ENCODE peak calls at places on chromosomes 13 and 19, in five cellular contexts. One of them, this sample, is unnamed.

GRCh38 chr13:100063906-100064305 is 25.0 kb upstream of the PCCA start:
- DNase-seq in H9: no peak
- DNase-seq in IMR-90: no peak
- DNase-seq in H1: no peak
- DNase-seq in mesenchymal stem cell: no peak
- DNase-seq in this sample: peak; percentile 24

GRCh38 chr19:16435238-16435911 is 36.4 kb downstream of the EPS15L1 start:
- DNase-seq in H9: no peak
- DNase-seq in IMR-90: peak; percentile 98
- DNase-seq in H1: no peak
- DNase-seq in mesenchymal stem cell: peak; percentile 99
- DNase-seq in this sample: no peak

GRCh38 chr19:11539495-11540365 is 1.1 kb downstream of the CNN1 start:
- DNase-seq in H9: no peak
- DNase-seq in IMR-90: peak; percentile 22
- DNase-seq in H1: peak; percentile 63
- DNase-seq in mesenchymal stem cell: peak; percentile 54
- DNase-seq in this sample: no peak

GRCh38 chr19:18044825-18045304 is 36.9 kb downstream of the ARRDC2 start:
- DNase-seq in H9: peak; percentile 56
- DNase-seq in IMR-90: peak; percentile 76
- DNase-seq in H1: peak; percentile 59
- DNase-seq in mesenchymal stem cell: peak; percentile 92
- DNase-seq in this sample: no peak

GRCh38 chr19:853014-853553 is 981 bp downstream of the ELANE start:
- DNase-seq in H9: no peak
- DNase-seq in IMR-90: no peak
- DNase-seq in H1: no peak
- DNase-seq in mesenchymal stem cell: no peak
- DNase-seq in this sample: no peak

GRCh38 chr13:25085125-25085742 is 10.7 kb upstream of the PABPC3 start:
- DNase-seq in H9: peak; percentile 54
- DNase-seq in IMR-90: peak; percentile 26
- DNase-seq in H1: no peak
- DNase-seq in mesenchymal stem cell: peak; percentile 29
- DNase-seq in this sample: peak; percentile 17

GRCh38 chr13:98517576-98518310 is 59.2 kb downstream of the STK24 start:
- DNase-seq in H9: no peak
- DNase-seq in IMR-90: no peak
- DNase-seq in H1: no peak
- DNase-seq in mesenchymal stem cell: no peak
- DNase-seq in this sample: no peak

GRCh38 chr19:46731007-46731501 is 14.1 kb upstream of the PRKD2 start:
- DNase-seq in H9: no peak
- DNase-seq in IMR-90: peak; percentile 94
- DNase-seq in H1: no peak
- DNase-seq in mesenchymal stem cell: peak; percentile 92
- DNase-seq in this sample: no peak

GRCh38 chr13:100797921-100798320 is 123.3 kb upstream of the TMTC4 start:
- DNase-seq in H9: no peak
- DNase-seq in IMR-90: no peak
- DNase-seq in H1: no peak
- DNase-seq in mesenchymal stem cell: no peak
- DNase-seq in this sample: no peak

GRCh38 chr19:18869231-18869575 is 26.8 kb downstream of the CERS1 start:
- DNase-seq in H9: no peak
- DNase-seq in IMR-90: no peak
- DNase-seq in H1: peak; percentile 65
- DNase-seq in mesenchymal stem cell: no peak
- DNase-seq in this sample: no peak

GRCh38 chr19:28377077-28377476 is 835.9 kb downstream of the UQCRFS1 start:
- DNase-seq in H9: no peak
- DNase-seq in IMR-90: no peak
- DNase-seq in H1: no peak
- DNase-seq in mesenchymal stem cell: no peak
- DNase-seq in this sample: no peak

GRCh38 chr13:62431852-62432251 is 1016.2 kb upstream of the PCDH20 start:
- DNase-seq in H9: no peak
- DNase-seq in IMR-90: no peak
- DNase-seq in H1: no peak
- DNase-seq in mesenchymal stem cell: no peak
- DNase-seq in this sample: no peak

GRCh38 chr13:27516103-27516502 is 65.7 kb upstream of the MTIF3 start:
- DNase-seq in H9: no peak
- DNase-seq in IMR-90: no peak
- DNase-seq in H1: no peak
- DNase-seq in mesenchymal stem cell: no peak
- DNase-seq in this sample: no peak

GRCh38 chr19:14514215-14514871 is 3.9 kb downstream of the DNAJB1 start:
- DNase-seq in H9: no peak
- DNase-seq in IMR-90: no peak
- DNase-seq in H1: no peak
- DNase-seq in mesenchymal stem cell: no peak
- DNase-seq in this sample: no peak

GRCh38 chr13:33927315-33927714 is 109.4 kb downstream of the RFC3 start:
- DNase-seq in H9: no peak
- DNase-seq in IMR-90: peak; percentile 64
- DNase-seq in H1: no peak
- DNase-seq in mesenchymal stem cell: peak; percentile 78
- DNase-seq in this sample: no peak

GRCh38 chr19:40609561-40610395 is 8.6 kb downstream of the LTBP4 start:
- DNase-seq in H9: peak; percentile 95
- DNase-seq in IMR-90: no peak
- DNase-seq in H1: peak; percentile 99
- DNase-seq in mesenchymal stem cell: peak; percentile 76
- DNase-seq in this sample: peak; percentile 80

GRCh38 chr13:26561636-26562537 is 4.4 kb downstream of the WASF3 start:
- DNase-seq in H9: no peak
- DNase-seq in IMR-90: peak; percentile 84
- DNase-seq in H1: no peak
- DNase-seq in mesenchymal stem cell: peak; percentile 71
- DNase-seq in this sample: peak; percentile 41

GRCh38 chr13:111302045-111302722 is 18.3 kb upstream of the TEX29 start:
- DNase-seq in H9: no peak
- DNase-seq in IMR-90: no peak
- DNase-seq in H1: no peak
- DNase-seq in mesenchymal stem cell: no peak
- DNase-seq in this sample: no peak

GRCh38 chr19:51421229-51422052 is 4.0 kb upstream of the SIGLEC10 start:
- DNase-seq in H9: peak; percentile 38
- DNase-seq in IMR-90: no peak
- DNase-seq in H1: no peak
- DNase-seq in mesenchymal stem cell: no peak
- DNase-seq in this sample: no peak

GRCh38 chr19:3369337-3370213 is 3.2 kb downstream of the NFIC start:
- DNase-seq in H9: peak; percentile 36
- DNase-seq in IMR-90: peak; percentile 63
- DNase-seq in H1: no peak
- DNase-seq in mesenchymal stem cell: peak; percentile 85
- DNase-seq in this sample: no peak

GRCh38 chr13:99812611-99813010 is 159.0 kb downstream of the ZIC5 start:
- DNase-seq in H9: no peak
- DNase-seq in IMR-90: peak; percentile 19
- DNase-seq in H1: no peak
- DNase-seq in mesenchymal stem cell: peak; percentile 9
- DNase-seq in this sample: no peak

GRCh38 chr19:15264061-15264932 is 32.0 kb upstream of the EPHX3 start:
- DNase-seq in H9: peak; percentile 79
- DNase-seq in IMR-90: peak; percentile 65
- DNase-seq in H1: peak; percentile 93
- DNase-seq in mesenchymal stem cell: peak; percentile 73
- DNase-seq in this sample: peak; percentile 68

GRCh38 chr13:79647518-79647917 is 166.6 kb downstream of the NDFIP2 start:
- DNase-seq in H9: no peak
- DNase-seq in IMR-90: no peak
- DNase-seq in H1: no peak
- DNase-seq in mesenchymal stem cell: no peak
- DNase-seq in this sample: no peak

GRCh38 chr13:96216543-96216942 is 126.6 kb downstream of the HS6ST3 start:
- DNase-seq in H9: peak; percentile 36
- DNase-seq in IMR-90: no peak
- DNase-seq in H1: no peak
- DNase-seq in mesenchymal stem cell: no peak
- DNase-seq in this sample: no peak

GRCh38 chr13:113739527-113740285 is 19.3 kb upstream of the TMEM255B start:
- DNase-seq in H9: no peak
- DNase-seq in IMR-90: no peak
- DNase-seq in H1: no peak
- DNase-seq in mesenchymal stem cell: no peak
- DNase-seq in this sample: no peak

GRCh38 chr13:76904507-76904906 is 18.3 kb upstream of the KCTD12 start:
- DNase-seq in H9: no peak
- DNase-seq in IMR-90: no peak
- DNase-seq in H1: no peak
- DNase-seq in mesenchymal stem cell: no peak
- DNase-seq in this sample: no peak

GRCh38 chr13:24694907-24695306 is 14.7 kb downstream of the ATP12A start:
- DNase-seq in H9: no peak
- DNase-seq in IMR-90: no peak
- DNase-seq in H1: no peak
- DNase-seq in mesenchymal stem cell: no peak
- DNase-seq in this sample: no peak

GRCh38 chr13:36526897-36527296 is 94.6 kb downstream of the CCNA1 start:
- DNase-seq in H9: no peak
- DNase-seq in IMR-90: no peak
- DNase-seq in H1: no peak
- DNase-seq in mesenchymal stem cell: no peak
- DNase-seq in this sample: no peak

GRCh38 chr13:74027161-74027779 is 106.9 kb downstream of the KLF12 start:
- DNase-seq in H9: no peak
- DNase-seq in IMR-90: no peak
- DNase-seq in H1: no peak
- DNase-seq in mesenchymal stem cell: no peak
- DNase-seq in this sample: no peak

GRCh38 chr13:74024856-74025255 is 109.3 kb downstream of the KLF12 start:
- DNase-seq in H9: no peak
- DNase-seq in IMR-90: no peak
- DNase-seq in H1: no peak
- DNase-seq in mesenchymal stem cell: no peak
- DNase-seq in this sample: no peak

GRCh38 chr13:74025369-74025768 is 108.8 kb downstream of the KLF12 start:
- DNase-seq in H9: no peak
- DNase-seq in IMR-90: no peak
- DNase-seq in H1: no peak
- DNase-seq in mesenchymal stem cell: no peak
- DNase-seq in this sample: no peak

GRCh38 chr13:74024314-74024713 is 109.9 kb downstream of the KLF12 start:
- DNase-seq in H9: no peak
- DNase-seq in IMR-90: no peak
- DNase-seq in H1: no peak
- DNase-seq in mesenchymal stem cell: no peak
- DNase-seq in this sample: no peak

GRCh38 chr13:74026753-74027152 is 107.5 kb downstream of the KLF12 start:
- DNase-seq in H9: peak; percentile 81
- DNase-seq in IMR-90: peak; percentile 37
- DNase-seq in H1: peak; percentile 55
- DNase-seq in mesenchymal stem cell: peak; percentile 46
- DNase-seq in this sample: no peak
- H2BK15ac ChIP-seq in H9: no peak overlapping the region
- H2BK15ac ChIP-seq in IMR-90: no peak overlapping the region
- H2BK15ac ChIP-seq in H1: no peak overlapping the region
- H2BK15ac ChIP-seq in mesenchymal stem cell: no peak overlapping the region
- H2BK15ac ChIP-seq in this sample: no peak overlapping the region

DNA sequence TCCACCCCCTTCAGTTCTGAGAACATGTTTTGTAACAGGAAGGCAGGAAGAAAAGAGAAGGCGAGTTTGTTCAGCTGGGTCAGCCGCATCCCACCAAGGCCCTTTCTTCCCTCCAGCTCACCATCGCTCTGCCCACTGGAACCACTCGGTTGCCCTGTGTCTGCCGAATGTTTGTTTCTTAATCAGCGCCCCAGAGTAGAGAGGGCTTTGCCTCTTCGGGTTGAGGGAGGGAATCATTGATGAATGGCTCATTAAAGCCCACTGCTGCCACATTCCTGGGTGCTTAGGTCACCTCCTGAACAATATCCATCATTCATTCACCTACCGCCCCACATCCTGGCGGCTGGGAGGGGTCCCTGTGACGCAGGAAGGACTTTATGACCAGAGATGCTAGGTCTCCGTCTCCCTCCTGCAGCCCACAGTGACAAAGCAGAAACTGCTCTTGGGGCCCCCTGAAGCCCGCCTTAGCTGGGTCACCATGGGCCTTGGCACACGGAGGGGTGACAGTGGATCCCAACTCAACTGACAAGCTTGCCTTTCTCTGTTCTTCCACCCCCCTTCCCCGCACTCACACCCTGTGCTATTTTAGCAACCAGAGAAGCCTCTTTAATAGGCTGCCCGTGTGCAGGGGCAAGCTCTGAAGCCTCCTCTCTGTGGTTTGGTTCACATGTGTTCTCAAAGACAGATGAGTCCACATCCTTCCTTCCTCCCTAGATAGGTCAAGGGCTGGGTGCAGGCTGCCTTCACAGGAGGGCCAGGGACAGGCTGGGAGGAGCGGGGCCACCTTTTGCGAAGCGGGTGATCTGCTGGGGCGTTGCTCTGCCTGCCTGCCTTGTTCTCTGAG is 46.2 kb downstream of the ACTN4 start:
- DNase-seq in H9: peak; percentile 78
- DNase-seq in IMR-90: peak; percentile 63
- DNase-seq in H1: no peak
- DNase-seq in mesenchymal stem cell: peak; percentile 84
- DNase-seq in this sample: peak; percentile 89
- H4K91ac ChIP-seq in H9: peak overlapping the region; percentile 46
- H4K91ac ChIP-seq in IMR-90: peak overlapping the region; percentile 95
- H4K91ac ChIP-seq in H1: peak overlapping the region; percentile 68
- H4K91ac ChIP-seq in mesenchymal stem cell: peak overlapping the region; percentile 88
- H4K91ac ChIP-seq in this sample: peak overlapping the region; percentile 31

DNA sequence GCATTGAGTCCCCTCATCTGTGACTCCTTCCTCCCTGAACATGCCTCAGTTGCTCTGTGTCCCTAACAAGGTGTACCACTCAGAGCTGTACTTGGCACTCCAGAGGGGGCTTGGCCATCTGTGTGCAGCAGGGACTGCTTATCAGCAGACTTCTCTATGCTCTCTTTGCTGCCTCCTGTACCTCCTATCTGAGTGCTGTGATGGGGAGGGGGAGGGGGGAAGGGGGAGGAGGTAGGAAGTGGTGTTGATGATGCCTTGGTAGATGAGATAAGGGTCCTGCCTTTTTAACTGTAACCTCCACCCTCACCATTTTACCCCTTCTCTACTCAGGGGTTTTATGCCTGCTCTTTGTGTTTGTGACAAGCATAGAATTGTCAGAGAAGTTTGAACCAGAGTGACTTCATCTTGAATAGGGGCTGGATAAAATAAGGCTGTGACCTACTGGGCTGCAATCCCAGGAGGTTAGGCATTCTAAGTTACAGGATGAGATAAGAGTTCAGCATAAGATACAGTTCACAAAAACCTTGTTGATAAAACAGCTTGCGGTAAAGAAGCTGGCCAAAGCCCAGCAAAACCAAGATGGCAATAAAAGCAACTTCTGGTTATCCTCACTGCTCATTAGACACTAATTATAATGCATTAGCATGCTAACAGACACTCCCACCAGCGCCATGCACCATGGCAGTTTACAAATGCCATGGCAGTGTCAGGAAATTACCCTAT is 13.2 kb downstream of the PCDH8 start:
- DNase-seq in H9: no peak
- DNase-seq in IMR-90: no peak
- DNase-seq in H1: no peak
- DNase-seq in mesenchymal stem cell: no peak
- DNase-seq in this sample: no peak
- H3K4me2 ChIP-seq in H9: no peak overlapping the region
- H3K4me2 ChIP-seq in IMR-90: no peak overlapping the region
- H3K4me2 ChIP-seq in H1: no peak overlapping the region
- H3K4me2 ChIP-seq in mesenchymal stem cell: no peak overlapping the region
- H3K4me2 ChIP-seq in this sample: no peak overlapping the region

GRCh38 chr19:30920238-30920637 is 429.0 kb downstream of the TSHZ3 start:
- DNase-seq in H9: no peak
- DNase-seq in IMR-90: no peak
- DNase-seq in H1: no peak
- DNase-seq in mesenchymal stem cell: no peak
- DNase-seq in this sample: no peak
- H2BK15ac ChIP-seq in H9: no peak overlapping the region
- H2BK15ac ChIP-seq in IMR-90: no peak overlapping the region
- H2BK15ac ChIP-seq in H1: no peak overlapping the region
- H2BK15ac ChIP-seq in mesenchymal stem cell: no peak overlapping the region
- H2BK15ac ChIP-seq in this sample: no peak overlapping the region

This sample was measured in neuronal stem cell.